ENCODE peak calls at places on chromosomes 2 and 18, in six cellular contexts. Q is left ventricle myocardium inferior, H is MM.1S, M is breast epithelium, Y is cardiac fibroblast, C is neuronal stem cell. B is an unnamed sample.

GRCh38 chr2:96088340-96089335 is 27.7 kb downstream of the ADRA2B start:
- DNase-seq in Q (no peak), H (no peak), M (peak), Y (no peak), C (no peak), B (no peak)

GRCh38 chr2:24115057-24115456 is 8.1 kb downstream of the PFN4 start:
- DNase-seq in Q (no peak), H (no peak), M (no peak), Y (peak), C (no peak), B (peak)

GRCh38 chr2:54906711-54907110 is 143.5 kb downstream of the RTN4 start:
- DNase-seq in Q (no peak), H (no peak), M (no peak), Y (no peak), C (no peak), B (no peak)

GRCh38 chr2:223528036-223528435 is 74.1 kb downstream of the SCG2 start:
- DNase-seq in Q (no peak), H (no peak), M (no peak), Y (peak), C (no peak), B (peak)

GRCh38 chr2:61816480-61817355 is 37.1 kb downstream of the FAM161A start:
- DNase-seq in Q (peak), H (no peak), M (no peak), Y (no peak), C (no peak), B (no peak)

GRCh38 chr2:47652041-47652713 is 130.8 kb upstream of the MSH6 start:
- DNase-seq in Q (no peak), H (no peak), M (no peak), Y (no peak), C (no peak), B (no peak)

GRCh38 chr2:44233450-44234128 is 41.7 kb upstream of the SLC3A1 start:
- DNase-seq in Q (no peak), H (no peak), M (no peak), Y (peak), C (peak), B (peak)

GRCh38 chr18:69612242-69612641 is 211.6 kb downstream of the DOK6 start:
- DNase-seq in Q (no peak), H (no peak), M (no peak), Y (no peak), C (no peak), B (no peak)

GRCh38 chr2:28990445-28990844 is 9.3 kb downstream of the TOGARAM2 start:
- DNase-seq in Q (no peak), H (no peak), M (no peak), Y (no peak), C (no peak), B (no peak)

GRCh38 chr2:2826209-2826551 is 495.1 kb upstream of the MYT1L start:
- DNase-seq in Q (no peak), H (no peak), M (no peak), Y (no peak), C (no peak), B (no peak)

GRCh38 chr18:13191779-13192178 is 26.8 kb upstream of the LDLRAD4 start:
- DNase-seq in Q (no peak), H (no peak), M (no peak), Y (no peak), C (no peak), B (peak)

GRCh38 chr2:159230145-159230877 is 56.2 kb downstream of the WDSUB1 start:
- DNase-seq in Q (no peak), H (no peak), M (no peak), Y (no peak), C (no peak), B (no peak)

GRCh38 chr2:43759195-43759594 is 14.6 kb upstream of the DYNC2LI1 start:
- DNase-seq in Q (no peak), H (no peak), M (no peak), Y (peak), C (no peak), B (peak)

GRCh38 chr2:99337931-99338580 is 867 bp downstream of the EIF5B start:
- DNase-seq in Q (no peak), H (peak), M (no peak), Y (peak), C (peak), B (peak)

GRCh38 chr2:239928457-239929350 is 96.4 kb downstream of the NDUFA10 start:
- DNase-seq in Q (peak), H (no peak), M (peak), Y (no peak), C (no peak), B (no peak)

GRCh38 chr2:226514895-226515294 is 284.7 kb downstream of the IRS1 start:
- DNase-seq in Q (no peak), H (no peak), M (no peak), Y (peak), C (no peak), B (peak)

GRCh38 chr18:26579941-26580618 is 31.7 kb upstream of the KCTD1 start:
- DNase-seq in Q (no peak), H (no peak), M (no peak), Y (peak), C (no peak), B (no peak)

GRCh38 chr18:26574958-26575864 is 26.9 kb upstream of the KCTD1 start:
- DNase-seq in Q (peak), H (peak), M (peak), Y (peak), C (peak), B (peak)

DNA sequence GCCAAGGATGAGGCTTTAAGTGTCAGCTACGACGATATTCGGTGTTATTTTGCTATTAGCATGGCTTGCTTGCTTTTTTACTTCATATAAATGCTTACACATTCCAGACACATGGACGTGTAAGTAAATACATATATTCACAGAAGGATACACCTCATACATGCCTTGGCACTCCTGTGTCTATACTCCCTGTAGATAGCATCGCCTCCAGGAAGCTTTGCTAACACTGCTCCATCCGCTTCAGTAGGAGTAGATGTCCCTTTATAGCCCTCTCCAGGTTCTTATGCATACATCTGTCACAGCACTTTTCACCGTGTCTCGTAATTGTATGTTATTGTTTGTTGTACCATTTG is 27.5 kb upstream of the KCTD1 start:
- DNase-seq in Q (no peak), H (no peak), M (no peak), Y (no peak), C (no peak), B (no peak)
- H3K4me3 ChIP-seq in Q (peak), H (no peak), M (peak), Y (no peak), C (no peak), B (no peak)

DNA sequence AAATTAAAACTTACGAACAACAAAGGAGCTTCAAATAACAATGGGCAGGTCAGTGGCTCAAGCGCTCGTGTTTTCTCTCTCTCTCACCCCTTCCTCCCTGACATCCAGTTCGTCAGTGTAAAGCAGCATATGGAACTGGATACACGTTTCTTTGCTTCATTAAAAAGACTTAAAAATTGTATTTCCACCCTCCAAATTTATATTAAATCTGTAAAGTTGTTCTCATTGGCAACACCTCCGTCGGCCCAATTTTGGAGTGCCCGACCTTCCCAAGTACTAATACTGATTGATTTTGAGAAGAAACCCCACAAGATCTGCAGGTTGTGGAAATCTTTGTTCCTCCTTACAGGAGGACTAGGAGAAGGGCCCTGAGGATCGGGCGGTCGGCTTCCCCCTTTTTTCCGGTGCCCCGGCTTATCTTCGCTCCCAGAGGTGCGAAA is 2.2 kb downstream of the TBR1 start:
- DNase-seq in Q (no peak), H (no peak), M (no peak), Y (no peak), C (no peak), B (no peak)
- H3K4me3 ChIP-seq in Q (peak), H (peak), M (no peak), Y (no peak), C (no peak), B (peak)

GRCh38 chr2:65297544-65297943 is 69.9 kb downstream of the ACTR2 start:
- DNase-seq in Q (no peak), H (no peak), M (no peak), Y (no peak), C (no peak), B (no peak)

GRCh38 chr2:65299246-65299645 is 71.6 kb downstream of the ACTR2 start:
- DNase-seq in Q (no peak), H (no peak), M (no peak), Y (peak), C (no peak), B (no peak)

GRCh38 chr2:65300134-65300771 is 72.6 kb downstream of the ACTR2 start:
- DNase-seq in Q (peak), H (no peak), M (peak), Y (peak), C (no peak), B (peak)

GRCh38 chr2:65298089-65298488 is 70.5 kb downstream of the ACTR2 start:
- DNase-seq in Q (no peak), H (no peak), M (no peak), Y (no peak), C (no peak), B (no peak)

GRCh38 chr2:65300772-65301711 is 73.4 kb downstream of the ACTR2 start:
- DNase-seq in Q (peak), H (peak), M (no peak), Y (peak), C (no peak), B (peak)
- H3K4me3 ChIP-seq in Q (peak), H (peak), M (no peak), Y (no peak), C (no peak), B (no peak)

DNA sequence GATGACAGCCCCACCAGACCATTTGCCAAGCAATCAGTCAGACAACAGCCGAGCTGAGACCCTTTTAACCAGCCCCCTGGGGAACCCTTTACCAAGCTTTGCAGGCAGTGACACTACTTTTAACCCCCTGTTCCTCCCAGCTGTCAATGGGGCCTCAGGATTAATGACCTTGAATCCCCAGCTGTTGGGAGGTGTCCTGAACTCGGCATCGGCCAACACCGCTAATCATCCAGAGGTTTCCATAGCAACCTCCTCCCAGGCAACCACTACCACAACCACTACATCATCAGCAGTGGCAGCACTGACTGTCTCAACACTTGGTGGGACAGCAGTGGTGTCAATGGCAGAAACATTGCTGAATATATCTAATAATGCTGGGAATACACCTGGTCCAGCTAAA is 160.9 kb upstream of the EPC2 start:
- DNase-seq in Q (no peak), H (no peak), M (no peak), Y (peak), C (no peak), B (no peak)
- H3K4me3 ChIP-seq in Q (no peak), H (no peak), M (no peak), Y (no peak), C (no peak), B (no peak)

GRCh38 chr2:22078701-22079100 is 954.9 kb downstream of the TDRD15 start:
- DNase-seq in Q (no peak), H (no peak), M (no peak), Y (no peak), C (no peak), B (no peak)

GRCh38 chr2:22079583-22079982 is 955.8 kb downstream of the TDRD15 start:
- DNase-seq in Q (no peak), H (no peak), M (no peak), Y (no peak), C (no peak), B (no peak)

GRCh38 chr2:22076512-22076911 is 952.7 kb downstream of the TDRD15 start:
- DNase-seq in Q (no peak), H (no peak), M (no peak), Y (no peak), C (no peak), B (no peak)
- H3K4me3 ChIP-seq in Q (no peak), H (no peak), M (no peak), Y (no peak), C (no peak), B (no peak)